ENCODE peak calls at places on chromosomes 5 and 9, in nine cellular contexts. S is activated naive CD4-positive, alpha-beta T cell; U is stimulated activated CD4-positive, alpha-beta T cell treated with anti-CD3 and anti-CD28 coated beads, Interleukin-2, amount 100 ng/mL, for 24 hours; M is activated gamma-delta T cell treated with Interleukin-2 at 50 U/mL for 16 hours; N is activated T-helper 1 cell treated with Interleukin-2 at 50 U/mL for 16 hours; R is activated CD4-positive, alpha-beta T cell treated with anti-CD3 and anti-CD28 coated beads, Interleukin-2, amount 10 ng/mL, durations not matched to agents 7 days and 5 days; Z is SHP77; V is NCI-H69; L is EL. X is an unnamed sample.

GRCh38 chr5:7534505-7534904 is 138.6 kb downstream of the ADCY2 start:
- DNase-seq in S (no peak), U (no peak), M (no peak), N (no peak), R (no peak), Z (no peak), V (no peak), L (no peak), X (no peak)

GRCh38 chr5:128782446-128782845 is 182.8 kb upstream of the SLC27A6 start:
- DNase-seq in S (no peak), U (no peak), M (no peak), N (no peak), R (no peak), Z (no peak), V (peak), L (peak), X (no peak)

GRCh38 chr5:131264453-131265200 is 774 bp downstream of the CDC42SE2 start:
- DNase-seq in S (no peak), U (peak), M (peak), N (peak), R (peak), Z (peak), V (peak), L (peak), X (no peak)

GRCh38 chr5:65728219-65728618 is 6.2 kb downstream of the NLN start:
- DNase-seq in S (no peak), U (no peak), M (no peak), N (no peak), R (no peak), Z (no peak), V (no peak), L (peak), X (no peak)

GRCh38 chr5:57298985-57299491 is 125.2 kb downstream of the GPBP1 start:
- DNase-seq in S (no peak), U (peak), M (peak), N (no peak), R (peak), Z (peak), V (peak), L (peak), X (peak)

GRCh38 chr9:126647585-126648110 is 33.9 kb downstream of the LMX1B start:
- DNase-seq in S (no peak), U (no peak), M (no peak), N (no peak), R (no peak), Z (no peak), V (no peak), L (no peak), X (no peak)

GRCh38 chr9:37801287-37801850 is 772 bp downstream of the DCAF10 start:
- DNase-seq in S (no peak), U (peak), M (peak), N (no peak), R (peak), Z (no peak), V (peak), L (peak), X (peak)

GRCh38 chr5:40333459-40334241 is 346.1 kb upstream of the PTGER4 start:
- DNase-seq in S (no peak), U (no peak), M (no peak), N (no peak), R (no peak), Z (no peak), V (no peak), L (peak), X (peak)

GRCh38 chr9:82677086-82677485 is 385.9 kb downstream of the RASEF start:
- DNase-seq in S (no peak), U (no peak), M (no peak), N (no peak), R (no peak), Z (no peak), V (no peak), L (no peak), X (no peak)

GRCh38 chr5:83877911-83878706 is 157.5 kb upstream of the HAPLN1 start:
- DNase-seq in S (no peak), U (no peak), M (no peak), N (no peak), R (no peak), Z (no peak), V (no peak), L (peak), X (no peak)

GRCh38 chr9:91589101-91589553 is 165.5 kb upstream of the NFIL3 start:
- DNase-seq in S (no peak), U (no peak), M (no peak), N (no peak), R (no peak), Z (no peak), V (no peak), L (peak), X (no peak)